ENCODE peak calls at places on chromosome 1, in four cellular contexts. M, P, O and E are unnamed samples.

GRCh38 chr1:27785763-27786162 is 12.7 kb downstream of the STX12 start:
- DNase-seq in O (no peak), M (no peak), P (no peak), E (no peak)

GRCh38 chr1:150066838-150067183 is 765 bp upstream of the VPS45 start:
- DNase-seq in P (peak; percentile 12), M (peak; percentile 19), O (peak; percentile 20), E (no peak)

GRCh38 chr1:165387505-165387904 is 31.0 kb upstream of the LMX1A start:
- DNase-seq in M (no peak), P (no peak), O (no peak), E (no peak)

GRCh38 chr1:43936470-43937151 is 3.0 kb downstream of the ARTN start:
- DNase-seq in M (no peak), P (no peak), O (no peak), E (peak; percentile 35)

GRCh38 chr1:164591858-164592257 is 32.9 kb downstream of the PBX1 start:
- DNase-seq in P (no peak), M (no peak), O (no peak), E (no peak)

GRCh38 chr1:229619614-229620013 is 6.3 kb downstream of the TAF5L start:
- DNase-seq in P (no peak), M (no peak), O (no peak), E (no peak)

GRCh38 chr1:115925511-115925910 is 50.8 kb upstream of the SLC22A15 start:
- DNase-seq in M (no peak), O (no peak), P (no peak), E (no peak)

GRCh38 chr1:186374313-186375151 is 521 bp downstream of the TPR start:
- DNase-seq in O (no peak), P (peak; percentile 19), M (peak; percentile 79), E (peak; percentile 41)

GRCh38 chr1:155970531-155971167 is 7.7 kb downstream of the ARHGEF2 start:
- DNase-seq in O (peak; percentile 76), P (no peak), M (no peak), E (peak; percentile 81)

GRCh38 chr1:3831689-3832088 is 25.3 kb downstream of the CEP104 start:
- DNase-seq in O (no peak), M (no peak), P (no peak), E (no peak)

GRCh38 chr1:1208713-1209433 is 2.5 kb upstream of the TNFRSF18 start:
- DNase-seq in M (peak; percentile 62), P (no peak), O (no peak), E (no peak)

GRCh38 chr1:165434264-165434663 is 10.7 kb downstream of the RXRG start:
- DNase-seq in M (no peak), P (no peak), O (no peak), E (no peak)

GRCh38 chr1:9589144-9589718 is 520 bp downstream of the TMEM201 start:
- DNase-seq in M (no peak), O (peak; percentile 22), P (no peak), E (peak; percentile 18)

GRCh38 chr1:6730889-6731288 is 29.3 kb upstream of the DNAJC11 start:
- DNase-seq in O (no peak), P (no peak), M (no peak), E (no peak)

GRCh38 chr1:205601209-205601608 is 30.6 kb downstream of the ELK4 start:
- DNase-seq in M (no peak), P (no peak), O (no peak), E (no peak)

GRCh38 chr1:228784191-228784590 is 48.9 kb downstream of the RHOU start:
- DNase-seq in P (no peak), O (no peak), M (no peak), E (no peak)

GRCh38 chr1:59132353-59132752 is 164.5 kb upstream of the FGGY start:
- DNase-seq in P (no peak), M (no peak), O (no peak), E (no peak)

GRCh38 chr1:155976913-155977606 is 1.3 kb downstream of the ARHGEF2 start:
- DNase-seq in M (no peak), P (no peak), O (no peak), E (peak; percentile 30)

GRCh38 chr1:52306227-52307006 is 59.6 kb downstream of the CC2D1B start:
- DNase-seq in M (no peak), O (no peak), P (no peak), E (peak; percentile 40)

GRCh38 chr1:232110281-232111090 is 483.9 kb downstream of the DISC1 start:
- DNase-seq in M (no peak), P (no peak), O (no peak), E (no peak)

GRCh38 chr1:25810341-25811299 is 9.1 kb upstream of the MTFR1L start:
- DNase-seq in M (peak; percentile 88), O (peak; percentile 79), P (no peak), E (peak; percentile 69)

GRCh38 chr1:230725256-230726012 is 11.5 kb upstream of the AGT start:
- DNase-seq in O (no peak), P (no peak), M (no peak), E (no peak)

DNA sequence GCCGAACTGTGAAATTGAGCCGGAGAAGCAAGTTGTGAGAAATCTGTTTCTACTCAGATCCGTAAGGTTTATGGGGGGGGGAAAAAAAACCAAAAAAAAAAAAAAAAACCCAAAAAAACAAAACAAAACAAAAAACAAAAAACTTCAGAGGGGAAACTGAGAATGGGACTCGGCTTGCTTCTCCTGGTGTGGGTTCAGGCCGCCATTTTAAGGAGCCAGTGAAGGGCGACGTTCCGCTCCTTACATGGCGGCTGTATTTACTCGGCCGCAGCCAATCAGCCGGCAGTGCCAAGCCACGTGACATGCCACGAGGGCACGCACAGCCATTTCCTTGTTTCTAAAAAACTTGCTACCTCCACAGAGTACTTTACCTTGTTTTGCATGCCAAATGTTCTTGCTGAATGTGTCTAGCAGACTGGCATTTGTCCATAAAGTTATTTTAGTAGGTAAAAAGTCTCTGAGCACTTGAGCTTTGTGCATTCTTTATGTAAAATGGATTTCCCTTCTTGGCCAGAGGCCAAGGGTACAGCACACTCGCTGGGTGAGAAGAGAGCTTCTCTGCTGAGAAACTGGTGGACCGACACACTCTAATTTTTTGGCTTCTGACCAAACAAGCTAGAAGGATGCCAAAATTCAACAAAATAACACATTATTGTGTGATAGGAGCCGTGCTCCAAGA is 101.8 kb downstream of the NFIA start:
- DNase-seq in M (peak; percentile 58), O (no peak), P (no peak), E (no peak)
- TF ChIP-seq SPI1 in M (peak; percentile 7), O (no peak), P (no peak), E (no peak)

GRCh38 chr1:151370211-151370911 is 2.1 kb downstream of the SELENBP1 start:
- DNase-seq in M (peak; percentile 46), P (no peak), O (no peak), E (peak; percentile 81)

GRCh38 chr1:151369621-151370048 is 2.9 kb downstream of the SELENBP1 start:
- DNase-seq in M (peak; percentile 30), O (no peak), P (no peak), E (no peak)

GRCh38 chr1:151371744-151372410 is 628 bp downstream of the SELENBP1 start:
- DNase-seq in P (no peak), O (no peak), M (peak; percentile 34), E (peak; percentile 29)

GRCh38 chr1:151372411-151372934 is at the start of gene SELENBP1:
- DNase-seq in M (peak; percentile 77), O (no peak), P (no peak), E (no peak)

DNA sequence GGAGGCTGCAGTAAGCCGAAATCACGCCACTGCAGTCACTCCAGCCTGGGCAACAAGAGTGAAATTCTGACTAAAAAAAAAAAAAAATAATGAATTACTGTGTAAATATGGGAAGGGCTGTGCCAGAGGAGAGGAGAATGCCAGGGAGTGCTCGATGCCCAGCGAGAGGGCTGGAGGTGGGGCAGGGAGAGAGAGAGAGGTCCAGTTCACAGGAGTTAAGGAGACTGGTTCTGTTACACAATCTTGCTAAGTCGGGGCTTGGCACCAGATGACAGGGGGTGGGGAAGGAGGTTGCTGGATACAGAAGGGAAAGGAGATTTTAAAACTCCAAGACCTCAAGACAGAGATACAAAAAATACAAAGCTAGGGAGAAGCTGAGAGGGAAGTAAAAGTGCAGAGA is 1.2 kb downstream of the SELENBP1 start:
- DNase-seq in O (no peak), P (no peak), M (peak; percentile 8), E (peak; percentile 38)
- TF ChIP-seq SPI1 in O (no peak), P (no peak), M (no peak), E (no peak)

GRCh38 chr1:224175615-224176014 is 7.4 kb upstream of the DEGS1 start:
- DNase-seq in P (no peak), M (no peak), O (no peak), E (peak; percentile 38)
- TF ChIP-seq SPI1 in P (no peak), M (no peak), O (no peak), E (no peak)

GRCh38 chr1:46690931-46691411 is 19.3 kb downstream of the TEX38 start:
- DNase-seq in P (no peak), O (no peak), M (no peak), E (no peak)
- TF ChIP-seq SPI1 in P (no peak), O (no peak), M (no peak), E (no peak)

GRCh38 chr1:240363315-240363714 is 248.6 kb downstream of the GREM2 start:
- DNase-seq in O (no peak), M (no peak), P (no peak), E (no peak)
- TF ChIP-seq SPI1 in O (no peak), M (no peak), P (no peak), E (no peak)

GRCh38 chr1:15176898-15177665 is 23.5 kb downstream of the TMEM51 start:
- DNase-seq in M (no peak), P (no peak), O (no peak), E (no peak)

GRCh38 chr1:15172405-15173259 is 19.1 kb downstream of the TMEM51 start:
- DNase-seq in P (no peak), O (no peak), M (no peak), E (no peak)

GRCh38 chr1:15173863-15174614 is 20.5 kb downstream of the TMEM51 start:
- DNase-seq in O (no peak), M (no peak), P (no peak), E (no peak)

GRCh38 chr1:15176120-15176519 is 22.6 kb downstream of the TMEM51 start:
- DNase-seq in O (no peak), P (peak; percentile 42), M (no peak), E (no peak)

GRCh38 chr1:15174615-15174983 is 21.1 kb downstream of the TMEM51 start:
- DNase-seq in O (no peak), P (no peak), M (no peak), E (no peak)
- TF ChIP-seq SPI1 in O (no peak), P (no peak), M (no peak), E (no peak)

GRCh38 chr1:54768093-54768492 is 3.8 kb upstream of the PARS2 start:
- DNase-seq in P (no peak), M (no peak), O (no peak), E (no peak)
- TF ChIP-seq SPI1 in P (no peak), M (no peak), O (no peak), E (no peak)

GRCh38 chr1:32797456-32797855 is 19.7 kb downstream of the YARS1 start:
- DNase-seq in O (no peak), M (no peak), P (no peak), E (no peak)

GRCh38 chr1:32801096-32801713 is 16.0 kb downstream of the YARS1 start:
- DNase-seq in M (no peak), O (no peak), P (no peak), E (no peak)

GRCh38 chr1:32798679-32799416 is 18.3 kb downstream of the YARS1 start:
- DNase-seq in O (no peak), P (peak; percentile 55), M (no peak), E (no peak)

DNA sequence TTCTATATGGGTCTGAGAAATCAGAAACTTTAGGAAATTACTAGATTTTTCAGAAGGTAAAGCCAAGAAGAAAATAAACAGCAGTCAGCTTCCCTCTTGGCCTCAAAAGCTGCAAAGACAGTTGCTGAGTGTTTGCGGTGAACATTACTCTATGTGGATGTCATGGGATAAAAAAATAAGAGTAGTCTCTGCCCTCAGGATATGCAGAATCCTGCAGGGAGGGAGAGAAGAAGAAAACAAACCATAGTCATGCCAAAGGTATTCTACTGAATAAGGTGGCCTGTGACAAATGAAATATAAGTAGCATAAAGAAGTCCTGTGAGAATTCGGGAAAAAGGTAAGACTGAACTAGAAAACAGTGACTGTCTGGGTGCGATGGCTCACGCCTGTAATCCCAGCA is 19.0 kb downstream of the YARS1 start:
- DNase-seq in M (no peak), O (no peak), P (no peak), E (no peak)
- TF ChIP-seq SPI1 in M (no peak), O (no peak), P (no peak), E (no peak)